ENCODE peak calls at places on chromosomes 12 and 14, in seven cellular contexts. Q is mammary epithelial cell; M is stimulated activated CD4-positive, alpha-beta T cell treated with anti-CD3 and anti-CD28 coated beads, Interleukin-1b, Interleukin-23, amount 100 ng/mL, for 1 hour; P is AG04450; V is activated naive CD4-positive, alpha-beta T cell; R is keratinocyte; D is hepatocyte. C is an unnamed sample.

GRCh38 chr12:119661882-119662281 is 6.1 kb upstream of the PRKAB1 start:
- DNase-seq in P (no peak), M (no peak), Q (no peak), V (no peak), D (no peak), R (no peak), C (no peak)

GRCh38 chr14:104553166-104554087 is 26.1 kb upstream of the C14orf180 start:
- DNase-seq in V (no peak), M (no peak), P (no peak), R (no peak), Q (no peak), D (no peak), C (peak; percentile 68)

GRCh38 chr12:52186135-52186840 is 5.5 kb downstream of the KRT80 start:
- DNase-seq in M (no peak), P (no peak), D (peak; percentile 55), R (no peak), Q (peak; percentile 74), V (no peak), C (no peak)

GRCh38 chr12:14373202-14373601 is 7.7 kb downstream of the ATF7IP start:
- DNase-seq in D (no peak), P (peak; percentile 61), M (no peak), R (peak; percentile 41), Q (peak; percentile 83), V (no peak), C (no peak)

GRCh38 chr14:68137704-68138619 is 318.4 kb downstream of the RAD51B start:
- DNase-seq in R (peak; percentile 97), D (peak; percentile 86), Q (peak; percentile 99), P (peak; percentile 80), V (no peak), M (no peak), C (peak; percentile 29)

GRCh38 chr12:12823308-12823707 is 10.2 kb downstream of the DDX47 start:
- DNase-seq in V (no peak), R (no peak), M (no peak), Q (peak; percentile 39), P (peak; percentile 62), D (no peak), C (no peak)

GRCh38 chr12:50676761-50677160 is 87.1 kb upstream of the ATF1 start:
- DNase-seq in P (no peak), V (no peak), M (no peak), R (no peak), Q (no peak), D (no peak), C (no peak)

GRCh38 chr12:124747426-124748161 is 116.1 kb downstream of the SCARB1 start:
- DNase-seq in D (peak; percentile 73), M (no peak), Q (peak; percentile 98), R (peak; percentile 53), V (no peak), P (no peak), C (no peak)

GRCh38 chr12:132218915-132219314 is 74.7 kb downstream of the NOC4L start:
- DNase-seq in Q (no peak), D (no peak), M (no peak), R (no peak), P (no peak), V (no peak), C (no peak)

GRCh38 chr12:32612658-32613614 is 66.2 kb upstream of the DNM1L start:
- DNase-seq in M (no peak), R (no peak), Q (no peak), D (no peak), V (no peak), P (no peak), C (no peak)

GRCh38 chr14:90760591-90761316 is 55.5 kb downstream of the TTC7B start:
- DNase-seq in V (no peak), R (no peak), P (no peak), D (peak; percentile 26), M (no peak), Q (peak; percentile 5), C (no peak)

GRCh38 chr12:19113464-19113863 is 16.1 kb upstream of the PLEKHA5 start:
- DNase-seq in V (no peak), Q (no peak), M (no peak), P (no peak), D (no peak), R (no peak), C (no peak)

GRCh38 chr14:103550451-103551337 is 11.8 kb downstream of the BAG5 start:
- DNase-seq in R (no peak), D (no peak), P (no peak), Q (no peak), V (no peak), M (no peak), C (no peak)

GRCh38 chr12:22268973-22269372 is 65.5 kb downstream of the ST8SIA1 start:
- DNase-seq in V (no peak), D (no peak), P (no peak), M (no peak), Q (no peak), R (no peak), C (no peak)

GRCh38 chr14:73796881-73797539 is 54.6 kb upstream of the PTGR2 start:
- DNase-seq in D (no peak), V (no peak), Q (no peak), P (no peak), M (no peak), R (no peak), C (no peak)

GRCh38 chr12:121776190-121777098 is 17.0 kb downstream of the RHOF start:
- DNase-seq in P (no peak), R (no peak), M (peak; percentile 83), D (peak; percentile 87), V (peak; percentile 96), Q (peak; percentile 40), C (peak; percentile 87)

GRCh38 chr14:91232631-91233030 is 11.9 kb downstream of the GPR68 start:
- DNase-seq in R (no peak), V (no peak), M (no peak), D (no peak), Q (no peak), P (no peak), C (no peak)

GRCh38 chr14:91021991-91022621 is 38.3 kb downstream of the RPS6KA5 start:
- DNase-seq in R (no peak), V (no peak), Q (no peak), P (no peak), M (no peak), D (no peak), C (no peak)

GRCh38 chr12:22740656-22741350 is 115.8 kb downstream of the ETNK1 start:
- DNase-seq in M (no peak), V (no peak), R (no peak), D (no peak), P (no peak), Q (peak; percentile 62), C (no peak)

GRCh38 chr12:25866586-25867378 is 91.7 kb upstream of the RASSF8 start:
- DNase-seq in M (no peak), P (no peak), Q (peak; percentile 58), V (no peak), D (no peak), R (no peak), C (no peak)

GRCh38 chr14:54643696-54644176 is 76.8 kb downstream of the SAMD4A start:
- DNase-seq in R (no peak), Q (no peak), D (no peak), V (no peak), M (no peak), P (no peak), C (no peak)

GRCh38 chr12:21769311-21769710 is 5.2 kb downstream of the KCNJ8 start:
- DNase-seq in V (no peak), R (no peak), Q (no peak), P (no peak), D (no peak), M (no peak), C (no peak)

GRCh38 chr12:122865268-122866231 is 30.3 kb downstream of the HIP1R start:
- DNase-seq in V (no peak), M (no peak), R (no peak), Q (no peak), P (no peak), D (peak; percentile 64), C (peak; percentile 86)

GRCh38 chr14:90608281-90608680 is 207.9 kb downstream of the TTC7B start:
- DNase-seq in Q (no peak), P (no peak), V (no peak), M (no peak), R (no peak), D (no peak), C (no peak)

GRCh38 chr14:61527325-61528100 is 167.8 kb upstream of the HIF1A start:
- DNase-seq in V (no peak), M (no peak), D (peak; percentile 61), R (no peak), Q (peak; percentile 42), P (no peak), C (peak; percentile 51)

GRCh38 chr12:27158322-27158721 is 75.9 kb upstream of the C12orf71 start:
- DNase-seq in R (no peak), M (no peak), P (no peak), Q (no peak), V (no peak), D (no peak), C (no peak)

GRCh38 chr12:3247596-3248270 is 170.6 kb downstream of the TSPAN9 start:
- DNase-seq in M (no peak), V (no peak), Q (no peak), D (no peak), R (no peak), P (no peak), C (no peak)

GRCh38 chr14:32938719-32939253 is at the start of gene NPAS3:
- DNase-seq in Q (no peak), R (no peak), P (no peak), D (peak; percentile 35), V (no peak), M (no peak), C (peak; percentile 86)

GRCh38 chr14:105841022-105842009 is 314.9 kb downstream of the TMEM121 start:
- DNase-seq in V (no peak), R (no peak), P (no peak), D (no peak), M (no peak), Q (no peak), C (peak; percentile 20)

GRCh38 chr14:92425101-92425500 is 88.5 kb upstream of the RIN3 start:
- DNase-seq in R (no peak), Q (peak; percentile 36), M (no peak), V (no peak), D (no peak), P (no peak), C (no peak)

GRCh38 chr14:63701614-63702291 is 26.1 kb downstream of the SGPP1 start:
- DNase-seq in M (no peak), Q (no peak), V (no peak), P (no peak), R (no peak), D (no peak), C (no peak)

GRCh38 chr12:110354172-110354780 is 49.2 kb downstream of the ANAPC7 start:
- DNase-seq in R (no peak), Q (no peak), P (no peak), M (no peak), V (no peak), D (no peak), C (no peak)

GRCh38 chr12:100995201-100995600 is 200.6 kb downstream of the ANO4 start:
- DNase-seq in D (no peak), Q (peak; percentile 71), R (no peak), M (no peak), V (no peak), P (no peak), C (no peak)

GRCh38 chr14:100012478-100012925 is 52.7 kb upstream of the EVL start:
- DNase-seq in M (no peak), V (no peak), Q (peak; percentile 60), D (no peak), R (no peak), P (no peak), C (no peak)